ENCODE peak calls at places on chromosomes 4 and X, in nine cellular contexts. One of them, this sample, is unnamed.

GRCh38 chr4:89753601-89754066 is 83.3 kb downstream of the SNCA start:
- DNase-seq in heart right ventricle: no peak
- DNase-seq in cardiac muscle cell: no peak
- DNase-seq in tibial artery: no peak
- DNase-seq in endothelial cell of umbilical vein: peak
- DNase-seq in Peyer's patch: no peak
- DNase-seq in IMR-90: peak
- DNase-seq in neural progenitor cell: no peak
- DNase-seq in GM12865: no peak
- DNase-seq in this sample: no peak

GRCh38 chr4:173489514-173489913 is 40.5 kb downstream of the HAND2 start:
- DNase-seq in heart right ventricle: no peak
- DNase-seq in cardiac muscle cell: no peak
- DNase-seq in tibial artery: no peak
- DNase-seq in endothelial cell of umbilical vein: no peak
- DNase-seq in Peyer's patch: no peak
- DNase-seq in IMR-90: peak
- DNase-seq in neural progenitor cell: no peak
- DNase-seq in GM12865: no peak
- DNase-seq in this sample: no peak

GRCh38 chr4:71607780-71608673 is 175.9 kb downstream of the GC start:
- DNase-seq in heart right ventricle: no peak
- DNase-seq in cardiac muscle cell: no peak
- DNase-seq in tibial artery: no peak
- DNase-seq in endothelial cell of umbilical vein: no peak
- DNase-seq in Peyer's patch: no peak
- DNase-seq in IMR-90: peak
- DNase-seq in neural progenitor cell: no peak
- DNase-seq in GM12865: no peak
- DNase-seq in this sample: no peak

GRCh38 chr4:58962424-58962823 is 1852.2 kb upstream of the IGFBP7 start:
- DNase-seq in heart right ventricle: no peak
- DNase-seq in cardiac muscle cell: no peak
- DNase-seq in tibial artery: no peak
- DNase-seq in endothelial cell of umbilical vein: no peak
- DNase-seq in Peyer's patch: no peak
- DNase-seq in IMR-90: no peak
- DNase-seq in neural progenitor cell: no peak
- DNase-seq in GM12865: no peak
- DNase-seq in this sample: no peak

GRCh38 chr4:158729716-158730559 is 6.7 kb upstream of the PPID start:
- DNase-seq in heart right ventricle: peak
- DNase-seq in cardiac muscle cell: peak
- DNase-seq in tibial artery: peak
- DNase-seq in endothelial cell of umbilical vein: peak
- DNase-seq in Peyer's patch: peak
- DNase-seq in IMR-90: peak
- DNase-seq in neural progenitor cell: peak
- DNase-seq in GM12865: peak
- DNase-seq in this sample: peak

GRCh38 chrX:145405012-145405411 is 157.7 kb downstream of the SPANXN1 start:
- DNase-seq in heart right ventricle: no peak
- DNase-seq in cardiac muscle cell: peak
- DNase-seq in tibial artery: no peak
- DNase-seq in endothelial cell of umbilical vein: peak
- DNase-seq in Peyer's patch: no peak
- DNase-seq in IMR-90: peak
- DNase-seq in neural progenitor cell: peak
- DNase-seq in GM12865: peak
- DNase-seq in this sample: no peak

GRCh38 chr4:186724861-186725419 is 1.3 kb upstream of the FAT1 start:
- DNase-seq in heart right ventricle: no peak
- DNase-seq in cardiac muscle cell: peak
- DNase-seq in tibial artery: no peak
- DNase-seq in endothelial cell of umbilical vein: peak
- DNase-seq in Peyer's patch: no peak
- DNase-seq in IMR-90: peak
- DNase-seq in neural progenitor cell: peak
- DNase-seq in GM12865: no peak
- DNase-seq in this sample: no peak

GRCh38 chrX:9677098-9677739 is 88.4 kb downstream of the GPR143 start:
- DNase-seq in heart right ventricle: peak
- DNase-seq in cardiac muscle cell: no peak
- DNase-seq in tibial artery: no peak
- DNase-seq in endothelial cell of umbilical vein: peak
- DNase-seq in Peyer's patch: peak
- DNase-seq in IMR-90: peak
- DNase-seq in neural progenitor cell: no peak
- DNase-seq in GM12865: peak
- DNase-seq in this sample: no peak

GRCh38 chrX:51814066-51814465 is 70.8 kb downstream of the GSPT2 start:
- DNase-seq in heart right ventricle: no peak
- DNase-seq in cardiac muscle cell: no peak
- DNase-seq in tibial artery: no peak
- DNase-seq in endothelial cell of umbilical vein: no peak
- DNase-seq in Peyer's patch: no peak
- DNase-seq in IMR-90: no peak
- DNase-seq in neural progenitor cell: no peak
- DNase-seq in GM12865: no peak
- DNase-seq in this sample: no peak

GRCh38 chrX:17643528-17643927 is 93.8 kb upstream of the SCML1 start:
- DNase-seq in heart right ventricle: no peak
- DNase-seq in cardiac muscle cell: no peak
- DNase-seq in tibial artery: no peak
- DNase-seq in endothelial cell of umbilical vein: no peak
- DNase-seq in Peyer's patch: no peak
- DNase-seq in IMR-90: no peak
- DNase-seq in neural progenitor cell: no peak
- DNase-seq in GM12865: no peak
- DNase-seq in this sample: no peak

GRCh38 chrX:40299028-40299479 is 201.3 kb upstream of the BCOR start:
- DNase-seq in heart right ventricle: no peak
- DNase-seq in cardiac muscle cell: peak
- DNase-seq in tibial artery: no peak
- DNase-seq in endothelial cell of umbilical vein: peak
- DNase-seq in Peyer's patch: no peak
- DNase-seq in IMR-90: no peak
- DNase-seq in neural progenitor cell: peak
- DNase-seq in GM12865: no peak
- DNase-seq in this sample: no peak

GRCh38 chrX:125295337-125295736 is 24.3 kb upstream of the TEX13C start:
- DNase-seq in heart right ventricle: no peak
- DNase-seq in cardiac muscle cell: no peak
- DNase-seq in tibial artery: no peak
- DNase-seq in endothelial cell of umbilical vein: no peak
- DNase-seq in Peyer's patch: no peak
- DNase-seq in IMR-90: peak
- DNase-seq in neural progenitor cell: no peak
- DNase-seq in GM12865: peak
- DNase-seq in this sample: no peak

GRCh38 chrX:3962511-3963350 is 249.3 kb upstream of the PRKX start:
- DNase-seq in heart right ventricle: no peak
- DNase-seq in cardiac muscle cell: peak
- DNase-seq in tibial artery: no peak
- DNase-seq in endothelial cell of umbilical vein: peak
- DNase-seq in Peyer's patch: no peak
- DNase-seq in IMR-90: peak
- DNase-seq in neural progenitor cell: peak
- DNase-seq in GM12865: peak
- DNase-seq in this sample: no peak

DNA sequence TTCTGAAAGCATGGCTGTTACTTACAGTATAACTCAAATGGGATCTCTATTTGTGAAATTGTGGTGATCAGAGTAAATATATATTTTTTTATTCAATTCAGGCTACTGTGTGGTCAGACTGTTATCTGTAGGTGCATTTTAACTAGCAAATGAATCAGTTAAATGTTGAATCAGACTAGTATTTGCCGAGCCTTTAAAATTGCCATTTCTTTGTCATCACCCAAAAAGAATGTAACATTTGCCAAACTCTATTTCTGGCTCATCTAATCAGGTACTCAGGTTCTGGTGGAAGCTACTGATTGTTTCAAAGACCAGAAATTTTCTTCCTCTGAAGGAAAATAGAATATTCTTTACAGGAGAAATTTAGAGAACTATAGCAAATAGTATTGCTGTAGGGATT is 1.8 kb upstream of the NAA15 start:
- DNase-seq in heart right ventricle: no peak
- DNase-seq in cardiac muscle cell: no peak
- DNase-seq in tibial artery: no peak
- DNase-seq in endothelial cell of umbilical vein: no peak
- DNase-seq in Peyer's patch: no peak
- DNase-seq in IMR-90: peak
- DNase-seq in neural progenitor cell: no peak
- DNase-seq in GM12865: no peak
- DNase-seq in this sample: no peak
- H3K4me3 ChIP-seq in heart right ventricle: peak
- H3K4me3 ChIP-seq in cardiac muscle cell: peak
- H3K4me3 ChIP-seq in tibial artery: no peak
- H3K4me3 ChIP-seq in endothelial cell of umbilical vein: no peak
- H3K4me3 ChIP-seq in Peyer's patch: peak
- H3K4me3 ChIP-seq in IMR-90: no peak
- H3K4me3 ChIP-seq in neural progenitor cell: peak
- H3K4me3 ChIP-seq in GM12865: no peak
- H3K4me3 ChIP-seq in this sample: no peak

DNA sequence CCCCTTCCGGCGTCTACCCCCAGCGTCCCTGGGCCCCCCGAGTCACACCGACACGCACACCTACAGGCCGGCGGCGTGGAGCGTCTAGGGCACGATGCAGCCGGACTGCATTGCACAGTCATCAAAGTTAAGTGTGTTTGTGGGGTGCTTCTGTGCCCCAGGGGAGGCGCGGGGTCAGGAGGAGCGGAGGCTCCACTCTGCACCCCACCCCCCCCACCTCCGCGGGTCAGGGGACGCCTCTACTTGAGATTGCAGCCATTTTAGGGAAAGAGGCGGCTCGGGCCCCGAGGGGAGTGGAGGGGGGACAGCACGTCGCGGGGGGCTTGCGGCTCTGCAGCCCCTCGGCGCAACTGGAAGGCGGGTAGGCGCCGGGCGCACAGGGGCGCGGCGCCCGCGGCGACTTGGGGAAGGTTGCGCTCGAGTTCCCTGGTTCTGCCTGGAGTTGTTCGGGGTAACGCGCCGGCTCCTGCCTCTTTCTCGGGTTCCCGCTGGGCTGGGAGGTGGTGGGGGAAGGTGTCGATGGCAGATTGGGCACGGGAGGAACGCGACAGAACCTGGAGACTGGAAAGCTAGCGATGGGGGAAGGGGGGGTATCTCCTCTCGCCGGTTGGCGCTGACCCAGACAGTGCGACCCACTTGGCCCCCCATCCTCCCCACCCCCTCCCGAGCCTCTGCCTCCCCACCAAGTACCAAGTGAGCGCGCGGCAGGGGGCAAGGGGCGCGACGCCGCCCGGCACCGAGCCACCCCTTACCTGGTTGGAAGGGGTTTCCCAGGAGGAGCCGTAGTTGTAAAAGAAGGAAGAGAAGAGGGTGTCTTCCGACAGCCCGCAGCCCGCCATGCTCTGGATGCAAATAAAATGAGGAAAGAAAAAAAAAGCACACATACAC is 112.5 kb downstream of the DHX15 start:
- DNase-seq in heart right ventricle: peak
- DNase-seq in cardiac muscle cell: peak
- DNase-seq in tibial artery: no peak
- DNase-seq in endothelial cell of umbilical vein: no peak
- DNase-seq in Peyer's patch: no peak
- DNase-seq in IMR-90: no peak
- DNase-seq in neural progenitor cell: peak
- DNase-seq in GM12865: no peak
- DNase-seq in this sample: peak
- TF ChIP-seq CTCF in heart right ventricle: no peak
- TF ChIP-seq CTCF in cardiac muscle cell: no peak
- TF ChIP-seq CTCF in tibial artery: no peak
- TF ChIP-seq CTCF in endothelial cell of umbilical vein: no peak
- TF ChIP-seq CTCF in Peyer's patch: no peak
- TF ChIP-seq CTCF in IMR-90: no peak
- TF ChIP-seq CTCF in neural progenitor cell: no peak
- TF ChIP-seq CTCF in GM12865: no peak
- TF ChIP-seq CTCF in this sample: no peak

GRCh38 chr4:150126201-150126879 is 48.1 kb downstream of the DCLK2 start:
- DNase-seq in heart right ventricle: no peak
- DNase-seq in cardiac muscle cell: no peak
- DNase-seq in tibial artery: no peak
- DNase-seq in endothelial cell of umbilical vein: no peak
- DNase-seq in Peyer's patch: no peak
- DNase-seq in IMR-90: peak
- DNase-seq in neural progenitor cell: no peak
- DNase-seq in GM12865: peak
- DNase-seq in this sample: peak
- H3K4me3 ChIP-seq in heart right ventricle: no peak
- H3K4me3 ChIP-seq in cardiac muscle cell: no peak
- H3K4me3 ChIP-seq in tibial artery: no peak
- H3K4me3 ChIP-seq in endothelial cell of umbilical vein: no peak
- H3K4me3 ChIP-seq in Peyer's patch: no peak
- H3K4me3 ChIP-seq in IMR-90: no peak
- H3K4me3 ChIP-seq in neural progenitor cell: no peak
- H3K4me3 ChIP-seq in GM12865: no peak
- H3K4me3 ChIP-seq in this sample: no peak

DNA sequence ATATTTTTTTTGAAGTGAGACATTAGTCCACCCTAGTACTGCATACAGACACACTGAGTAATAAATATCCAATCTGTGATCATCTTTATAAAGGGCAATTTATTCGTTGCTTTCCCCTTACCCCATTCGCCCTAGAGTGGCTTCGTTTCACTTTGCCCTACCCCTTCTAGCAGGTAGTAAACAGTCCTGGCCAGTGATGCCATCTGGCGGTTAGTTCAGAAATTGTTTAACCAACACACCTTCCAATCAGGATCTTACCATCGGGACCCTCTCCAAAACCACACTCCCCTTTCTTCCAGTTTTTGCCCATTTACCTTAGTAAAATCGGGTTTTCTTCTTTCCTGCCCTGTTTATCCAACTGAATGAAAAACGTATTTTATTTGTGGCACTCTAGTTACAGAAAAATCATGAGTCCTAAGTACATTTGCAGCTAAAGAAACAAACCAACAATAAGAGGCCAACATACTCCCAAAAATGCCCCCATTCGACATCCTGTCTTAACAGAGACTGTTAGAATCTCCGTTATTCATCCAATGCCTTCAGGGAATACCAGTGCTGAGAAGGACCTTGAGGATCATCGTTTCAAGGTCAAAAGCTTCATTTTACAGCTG is 2.2 kb downstream of the PPA2 start:
- DNase-seq in heart right ventricle: no peak
- DNase-seq in cardiac muscle cell: peak
- DNase-seq in tibial artery: peak
- DNase-seq in endothelial cell of umbilical vein: peak
- DNase-seq in Peyer's patch: peak
- DNase-seq in IMR-90: peak
- DNase-seq in neural progenitor cell: peak
- DNase-seq in GM12865: peak
- DNase-seq in this sample: peak
- TF ChIP-seq CTCF in heart right ventricle: peak
- TF ChIP-seq CTCF in cardiac muscle cell: peak
- TF ChIP-seq CTCF in tibial artery: peak
- TF ChIP-seq CTCF in endothelial cell of umbilical vein: peak
- TF ChIP-seq CTCF in Peyer's patch: peak
- TF ChIP-seq CTCF in IMR-90: peak
- TF ChIP-seq CTCF in neural progenitor cell: peak
- TF ChIP-seq CTCF in GM12865: peak
- TF ChIP-seq CTCF in this sample: no peak